ENCODE peak calls at places on chromosomes 6 and 20, in four cellular contexts. M, U, E and W are unnamed samples.

GRCh38 chr6:16818992-16819626 is 57.8 kb upstream of the ATXN1 start:
- DNase-seq in M (no peak), U (no peak), E (no peak), W (no peak)

GRCh38 chr6:90319044-90319443 is 22.4 kb upstream of the BACH2 start:
- DNase-seq in M (no peak), U (no peak), E (peak), W (no peak)

GRCh38 chr20:44204156-44204831 is 6.3 kb downstream of the OSER1 start:
- DNase-seq in M (peak), U (peak), E (peak), W (no peak)

GRCh38 chr6:102660288-102660687 is 1266.8 kb downstream of the GRIK2 start:
- DNase-seq in M (no peak), U (no peak), E (no peak), W (no peak)

GRCh38 chr6:44730771-44731391 is 343.4 kb downstream of the CDC5L start:
- DNase-seq in M (no peak), U (no peak), E (no peak), W (peak)

GRCh38 chr6:110748458-110748857 is 66.8 kb downstream of the CDK19 start:
- DNase-seq in M (peak), U (no peak), E (peak), W (no peak)

GRCh38 chr20:49482621-49483017 is at the start of gene KCNB1:
- DNase-seq in M (peak), U (peak), E (peak), W (no peak)

GRCh38 chr6:37083243-37084138 is 78.0 kb downstream of the FGD2 start:
- DNase-seq in M (no peak), U (peak), E (peak), W (peak)

GRCh38 chr6:134002821-134003220 is 49.6 kb downstream of the SLC2A12 start:
- DNase-seq in M (no peak), U (no peak), E (no peak), W (no peak)

GRCh38 chr20:34390769-34391447 is 27.8 kb downstream of the ITCH start:
- DNase-seq in M (peak), U (peak), E (peak), W (peak)

GRCh38 chr6:34182751-34183531 is 37.1 kb upstream of the GRM4 start:
- DNase-seq in M (no peak), U (peak), E (peak), W (peak)

GRCh38 chr6:13004610-13005009 is 288.0 kb downstream of the PHACTR1 start:
- DNase-seq in M (no peak), U (no peak), E (no peak), W (no peak)

GRCh38 chr20:35304956-35305355 is 12.7 kb upstream of the FAM83C start:
- DNase-seq in M (no peak), U (no peak), E (no peak), W (no peak)

GRCh38 chr6:170049641-170050491 is 241.0 kb downstream of the DLL1 start:
- DNase-seq in M (no peak), U (no peak), E (peak), W (peak)

GRCh38 chr6:10465633-10466499 is 51.0 kb upstream of the TFAP2A start:
- DNase-seq in M (peak), U (peak), E (peak), W (no peak)

GRCh38 chr6:33181141-33181540 is 11.1 kb downstream of the COL11A2 start:
- DNase-seq in M (no peak), U (no peak), E (no peak), W (no peak)

GRCh38 chr6:169253745-169254238 is at the start of gene THBS2:
- DNase-seq in M (no peak), U (peak), E (peak), W (peak)

GRCh38 chr20:48286571-48287551 is 501.6 kb upstream of the SULF2 start:
- DNase-seq in M (no peak), U (peak), E (no peak), W (no peak)

GRCh38 chr6:122692175-122692598 is 82.0 kb downstream of the PKIB start:
- DNase-seq in M (no peak), U (no peak), E (peak), W (no peak)

GRCh38 chr20:10217517-10218410 is 866 bp upstream of the SNAP25 start:
- DNase-seq in M (peak), U (no peak), E (peak), W (no peak)
- H3K4me3 ChIP-seq in M (peak), U (no peak), E (peak), W (no peak)

DNA sequence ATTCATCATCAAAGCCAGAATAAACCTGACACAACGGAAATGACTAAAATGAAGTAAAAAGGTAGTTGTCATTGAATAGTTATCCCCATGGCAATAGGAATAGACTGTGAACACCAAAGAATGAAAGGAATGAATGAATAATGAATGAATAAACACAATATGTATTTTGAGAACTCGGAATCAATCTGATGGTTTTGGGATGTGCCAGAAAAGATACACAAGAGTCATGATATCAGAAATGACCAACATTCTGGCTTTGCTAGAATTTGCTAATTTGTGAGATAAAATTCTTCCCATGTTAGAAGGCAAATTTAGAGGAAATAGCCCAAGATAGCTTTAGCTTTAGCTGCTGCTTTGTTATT is 67.7 kb upstream of the KCNQ5 start:
- DNase-seq in M (peak), U (no peak), E (peak), W (no peak)
- H3K4me3 ChIP-seq in M (no peak), U (no peak), E (no peak), W (no peak)

GRCh38 chr6:148969271-148969666 is 222.4 kb downstream of the UST start:
- DNase-seq in M (no peak), U (no peak), E (no peak), W (no peak)
- H3K4me3 ChIP-seq in M (no peak), U (no peak), E (no peak), W (no peak)

GRCh38 chr20:18055261-18055660 is 2.5 kb downstream of the OVOL2 start:
- DNase-seq in M (no peak), U (peak), E (no peak), W (no peak)

GRCh38 chr20:18057994-18058349 is 256 bp upstream of the OVOL2 start:
- DNase-seq in M (no peak), U (no peak), E (no peak), W (no peak)

GRCh38 chr20:18057106-18057993 is at the start of gene OVOL2:
- DNase-seq in M (peak), U (peak), E (no peak), W (peak)

GRCh38 chr20:18058661-18059467 is 1.1 kb upstream of the OVOL2 start:
- DNase-seq in M (peak), U (peak), E (no peak), W (no peak)

DNA sequence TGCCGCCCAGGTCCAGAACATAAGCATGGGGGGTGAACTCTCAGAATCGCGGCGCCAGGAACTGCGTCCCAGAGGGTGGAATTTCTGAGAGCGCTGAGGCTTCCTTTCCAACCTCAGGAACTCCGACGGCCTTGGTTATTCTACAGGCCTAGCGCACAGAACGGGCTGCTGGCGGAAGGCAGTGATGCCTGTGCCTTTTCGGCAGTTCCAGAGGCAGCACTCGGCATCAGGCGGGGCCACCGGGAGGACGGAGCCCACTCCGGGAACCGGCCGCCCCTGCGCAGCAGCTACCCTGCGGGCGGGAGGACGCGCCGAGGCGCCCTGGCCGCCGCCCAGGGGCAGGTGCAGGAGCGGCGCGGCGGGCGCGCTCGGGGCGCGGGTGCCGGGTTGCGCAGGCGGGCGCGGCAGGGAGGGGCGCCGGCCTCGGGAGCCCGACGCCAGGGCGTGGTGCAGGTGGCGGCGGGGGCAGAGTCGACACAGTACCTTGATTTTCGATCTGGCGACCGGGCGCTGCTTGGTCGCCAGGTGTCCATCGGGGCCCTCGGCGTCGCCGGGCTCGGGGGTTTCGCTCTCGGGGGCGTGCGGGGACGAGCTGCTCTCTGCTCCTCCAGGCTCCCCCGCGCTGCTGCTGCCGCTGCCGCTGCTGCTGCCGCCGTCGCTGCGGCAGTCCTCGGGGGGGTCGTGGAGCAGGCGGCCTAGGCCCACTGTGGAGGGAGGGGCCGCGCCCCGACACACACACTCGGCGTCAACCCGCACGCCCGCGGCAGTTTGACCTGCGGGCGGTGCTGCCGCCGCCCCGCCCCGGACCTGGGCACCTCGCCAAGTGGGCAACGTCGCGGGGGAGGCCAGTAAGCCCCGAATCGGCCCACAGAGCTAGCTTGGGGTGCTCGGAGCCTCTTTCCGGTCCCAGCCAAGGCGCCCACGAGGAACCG is 1.3 kb downstream of the OVOL2 start:
- DNase-seq in M (peak), U (peak), E (no peak), W (no peak)
- H3K4me3 ChIP-seq in M (peak), U (peak), E (no peak), W (peak)

GRCh38 chr6:19472168-19472567 is 365.0 kb upstream of the ID4 start:
- DNase-seq in M (peak), U (no peak), E (peak), W (no peak)

GRCh38 chr6:19472850-19473249 is 364.3 kb upstream of the ID4 start:
- DNase-seq in M (no peak), U (peak), E (peak), W (no peak)

GRCh38 chr6:19465760-19466159 is 371.4 kb upstream of the ID4 start:
- DNase-seq in M (peak), U (no peak), E (peak), W (no peak)

GRCh38 chr6:19465240-19465639 is 371.9 kb upstream of the ID4 start:
- DNase-seq in M (no peak), U (no peak), E (no peak), W (no peak)

DNA sequence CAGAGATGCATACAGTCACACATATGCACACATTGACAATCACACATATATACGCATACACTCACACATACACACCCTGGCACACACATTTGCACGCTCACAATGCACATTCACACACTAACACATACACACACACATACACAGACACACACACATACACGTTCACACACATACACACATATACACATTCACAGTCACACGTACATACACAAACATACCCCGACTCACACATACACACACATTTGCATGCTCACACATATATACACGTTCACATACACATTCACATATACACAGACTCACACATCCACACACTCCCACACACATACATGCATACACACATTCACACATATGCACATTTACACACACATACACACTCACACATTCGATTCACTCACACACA is 366.8 kb upstream of the ID4 start:
- DNase-seq in M (no peak), U (no peak), E (no peak), W (no peak)
- H3K4me3 ChIP-seq in M (no peak), U (no peak), E (no peak), W (no peak)

GRCh38 chr6:157775376-157775775 is 47.7 kb upstream of the SNX9 start:
- DNase-seq in M (no peak), U (no peak), E (no peak), W (no peak)
- H3K4me3 ChIP-seq in M (no peak), U (no peak), E (no peak), W (no peak)

GRCh38 chr20:32203556-32204484 is 3.7 kb downstream of the PLAGL2 start:
- DNase-seq in M (no peak), U (peak), E (peak), W (no peak)
- H3K4me3 ChIP-seq in M (no peak), U (no peak), E (no peak), W (no peak)